ENCODE peak calls at places on chromosome 10, in four cellular contexts. D, J, I and Y are unnamed samples.

GRCh38 chr10:121216721-121217181 is 365.6 kb downstream of the WDR11 start:
- DNase-seq in I (no peak), J (no peak), D (no peak), Y (no peak)

GRCh38 chr10:6327906-6328707 is 125.4 kb downstream of the PFKFB3 start:
- DNase-seq in J (no peak), D (no peak), I (no peak), Y (no peak)

GRCh38 chr10:132458595-132459251 is 61.7 kb downstream of the PWWP2B start:
- DNase-seq in J (no peak), D (no peak), I (no peak), Y (peak)

GRCh38 chr10:104308439-104308903 is 29.8 kb downstream of the ITPRIP start:
- DNase-seq in I (no peak), D (peak), J (no peak), Y (no peak)

GRCh38 chr10:24894728-24895127 is 57.7 kb downstream of the PRTFDC1 start:
- DNase-seq in J (no peak), D (no peak), I (no peak), Y (no peak)

GRCh38 chr10:86758231-86759072 is 2.0 kb downstream of the BMPR1A start:
- DNase-seq in I (peak), J (peak), D (no peak), Y (no peak)

GRCh38 chr10:62735464-62736188 is 68.9 kb upstream of the ADO start:
- DNase-seq in D (peak), I (no peak), J (peak), Y (peak)

GRCh38 chr10:80416401-80417098 is 8.2 kb downstream of the PRXL2A start:
- DNase-seq in I (no peak), J (no peak), D (no peak), Y (no peak)

GRCh38 chr10:94194256-94194655 is 168.5 kb downstream of the NOC3L start:
- DNase-seq in I (no peak), J (peak), D (no peak), Y (no peak)

GRCh38 chr10:88095291-88095721 is 231.9 kb downstream of the PTEN start:
- DNase-seq in J (no peak), I (no peak), D (no peak), Y (no peak)

GRCh38 chr10:74021248-74022055 is 23.5 kb downstream of the VCL start:
- DNase-seq in J (no peak), I (no peak), D (no peak), Y (peak)

GRCh38 chr10:111295788-111296187 is 219.0 kb downstream of the ADRA2A start:
- DNase-seq in D (no peak), I (no peak), J (no peak), Y (no peak)

GRCh38 chr10:85194685-85195084 is 866.3 kb downstream of the CCSER2 start:
- DNase-seq in D (no peak), I (no peak), J (no peak), Y (no peak)

GRCh38 chr10:28217848-28218247 is 85.0 kb downstream of the MPP7 start:
- DNase-seq in D (no peak), J (no peak), I (no peak), Y (no peak)

GRCh38 chr10:82319558-82319957 is 444.6 kb downstream of the NRG3 start:
- DNase-seq in J (no peak), D (no peak), I (no peak), Y (no peak)

GRCh38 chr10:66215005-66215404 is 710.8 kb upstream of the LRRTM3 start:
- DNase-seq in J (peak), D (no peak), I (peak), Y (no peak)

GRCh38 chr10:3018247-3018646 is 49.1 kb upstream of the PFKP start:
- DNase-seq in I (no peak), J (no peak), D (no peak), Y (no peak)

GRCh38 chr10:31479752-31480151 is 160.7 kb downstream of the ZEB1 start:
- DNase-seq in J (no peak), I (no peak), D (no peak), Y (no peak)

GRCh38 chr10:115483294-115483693 is 390.1 kb downstream of the ATRNL1 start:
- DNase-seq in I (no peak), J (no peak), D (no peak), Y (no peak)

GRCh38 chr10:91662993-91663392 is 30.1 kb upstream of the PPP1R3C start:
- DNase-seq in J (no peak), D (no peak), I (no peak), Y (no peak)

GRCh38 chr10:49278497-49278902 is 20.5 kb upstream of the C10orf71 start:
- DNase-seq in I (no peak), D (no peak), J (no peak), Y (peak)

GRCh38 chr10:49281461-49281860 is 17.5 kb upstream of the C10orf71 start:
- DNase-seq in D (no peak), J (no peak), I (no peak), Y (peak)

GRCh38 chr10:49280001-49280408 is 19.0 kb upstream of the C10orf71 start:
- DNase-seq in D (no peak), J (no peak), I (no peak), Y (no peak)

GRCh38 chr10:49277973-49278372 is 21.0 kb upstream of the C10orf71 start:
- DNase-seq in D (no peak), J (no peak), I (no peak), Y (no peak)

DNA sequence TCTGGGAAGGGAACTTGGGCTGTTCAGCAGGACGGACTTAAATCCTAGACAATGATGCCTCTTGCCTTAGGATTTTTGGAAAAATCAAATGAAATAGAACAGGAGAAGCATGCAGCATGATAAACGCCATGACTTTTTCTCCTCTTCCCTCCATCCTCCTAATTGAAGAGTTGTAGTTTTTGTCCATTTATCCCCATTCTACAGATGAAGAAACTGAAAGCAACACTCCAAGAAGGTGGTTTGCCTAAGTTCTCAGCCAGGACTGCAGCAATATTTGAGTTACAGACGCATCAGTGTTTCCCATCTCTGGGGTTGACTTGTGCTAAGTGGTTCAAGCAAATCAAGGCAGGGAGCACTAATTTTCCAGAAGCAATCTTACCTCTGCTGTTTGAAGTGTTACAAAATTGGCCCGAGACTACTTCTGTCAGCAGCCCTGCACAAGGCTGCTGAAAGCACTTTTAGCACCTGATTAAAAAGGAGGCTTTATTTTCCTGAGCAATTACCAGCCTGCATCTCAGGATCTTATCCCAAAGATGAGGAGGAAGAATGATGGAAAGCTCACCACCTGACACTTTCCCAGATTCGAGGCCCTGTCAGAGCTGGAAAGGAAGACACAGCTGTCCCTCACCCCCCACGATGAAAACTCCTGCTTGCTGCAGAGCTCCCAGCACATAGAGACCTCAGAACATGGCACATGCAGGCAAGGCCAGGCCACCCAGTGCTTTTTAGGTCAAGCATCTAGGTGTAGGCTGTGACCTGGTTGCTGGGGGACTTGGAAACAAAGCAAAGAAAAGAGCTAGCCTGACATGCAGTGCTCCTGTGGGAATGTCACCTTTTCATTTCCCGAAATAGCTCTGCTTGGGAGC is 19.7 kb upstream of the C10orf71 start:
- DNase-seq in J (no peak), I (no peak), D (no peak), Y (no peak)
- TF ChIP-seq POLR2AphosphoS2 in J (no peak), I (no peak), D (no peak), Y (no peak)

DNA sequence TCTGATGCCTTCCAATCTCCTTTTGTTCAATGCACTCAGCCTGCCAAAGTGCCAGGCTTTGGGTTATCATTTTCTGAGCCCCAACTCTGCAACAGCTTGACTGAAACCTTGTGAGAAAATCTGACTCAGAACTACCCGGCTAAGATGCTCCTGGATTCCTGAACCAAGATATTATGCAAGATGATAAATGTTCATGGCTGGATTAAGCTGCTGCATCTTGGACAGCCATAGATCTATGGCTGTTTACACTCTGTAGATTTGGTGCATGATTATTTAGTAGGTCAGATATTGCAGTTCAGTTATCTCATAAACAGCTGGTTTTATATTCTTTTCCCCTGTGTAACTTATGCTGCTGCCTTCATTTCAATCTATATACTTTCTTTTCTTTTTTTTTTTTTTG is 243.5 kb downstream of the GATA3 start:
- DNase-seq in I (no peak), D (no peak), J (no peak), Y (no peak)
- TF ChIP-seq POLR2AphosphoS2 in I (no peak), D (no peak), J (no peak), Y (no peak)

GRCh38 chr10:101397140-101397539 is 43.2 kb downstream of the BTRC start:
- DNase-seq in I (peak), J (peak), D (no peak), Y (peak)
- TF ChIP-seq POLR2AphosphoS2 in I (no peak), J (no peak), D (no peak), Y (no peak)

GRCh38 chr10:36574212-36574611 is 551.2 kb upstream of the ANKRD30A start:
- DNase-seq in J (no peak), D (no peak), I (no peak), Y (no peak)

GRCh38 chr10:36578306-36578705 is 547.1 kb upstream of the ANKRD30A start:
- DNase-seq in D (no peak), J (peak), I (no peak), Y (no peak)

DNA sequence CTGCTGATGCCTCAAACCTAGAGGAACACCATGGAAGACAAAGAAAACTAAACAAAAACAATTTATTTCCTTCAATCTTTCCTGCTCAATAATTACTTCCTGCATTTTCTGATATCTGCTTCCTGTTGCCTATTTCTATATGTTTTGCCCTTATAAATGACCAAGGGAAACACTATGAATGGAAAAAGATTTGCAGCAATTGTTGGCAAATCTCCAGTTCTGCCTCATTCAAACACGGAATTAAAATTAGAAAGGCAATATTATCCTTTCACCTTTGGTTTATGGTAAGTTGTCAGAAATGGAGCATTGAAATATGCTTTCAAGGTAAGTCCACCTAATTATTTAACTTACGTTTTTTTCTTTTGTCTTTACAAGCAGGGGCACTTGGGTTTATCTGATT is 552.2 kb upstream of the ANKRD30A start:
- DNase-seq in I (no peak), D (no peak), J (no peak), Y (no peak)
- TF ChIP-seq POLR2AphosphoS2 in I (no peak), D (no peak), J (no peak), Y (no peak)

GRCh38 chr10:129319934-129320333 is 147.1 kb upstream of the MGMT start:
- DNase-seq in D (no peak), I (no peak), J (no peak), Y (no peak)
- TF ChIP-seq POLR2AphosphoS2 in D (no peak), I (no peak), J (no peak), Y (no peak)

GRCh38 chr10:127535802-127536515 is 13.2 kb upstream of the NPS start:
- DNase-seq in D (no peak), J (no peak), I (no peak), Y (no peak)
- TF ChIP-seq POLR2AphosphoS2 in D (no peak), J (no peak), I (no peak), Y (no peak)

DNA sequence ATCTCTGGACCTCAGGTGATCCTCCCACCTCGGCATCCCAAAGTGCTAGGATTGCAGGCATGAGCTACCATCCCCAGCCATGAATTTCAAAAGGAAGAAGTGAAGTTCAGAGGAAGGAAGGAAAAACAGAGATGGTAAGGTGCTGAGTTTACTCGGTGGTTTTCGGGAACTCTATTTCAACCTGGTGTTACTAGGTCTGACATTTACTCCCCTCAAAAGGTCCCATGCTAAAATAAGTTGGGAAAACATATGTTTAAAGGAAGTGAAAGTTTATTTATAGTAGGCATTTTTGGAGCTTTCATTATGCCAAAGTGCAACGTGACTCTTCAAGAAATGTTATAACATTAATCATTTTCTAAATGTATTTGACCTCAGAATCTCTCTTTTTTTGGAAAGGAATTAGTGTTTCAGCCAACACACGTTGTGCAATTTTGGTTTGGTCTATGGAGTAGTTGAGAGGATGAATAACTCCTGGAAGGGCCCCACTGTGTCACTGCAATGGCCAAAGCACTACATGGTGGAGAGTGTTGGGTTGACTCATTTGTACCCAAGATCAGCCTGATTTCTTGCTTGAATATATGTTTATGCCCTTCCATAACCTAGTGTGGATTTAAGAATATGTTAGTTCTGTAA is 114.7 kb upstream of the FAM171A1 start:
- DNase-seq in J (no peak), D (no peak), I (no peak), Y (no peak)
- TF ChIP-seq POLR2AphosphoS2 in J (no peak), D (no peak), I (no peak), Y (no peak)

DNA sequence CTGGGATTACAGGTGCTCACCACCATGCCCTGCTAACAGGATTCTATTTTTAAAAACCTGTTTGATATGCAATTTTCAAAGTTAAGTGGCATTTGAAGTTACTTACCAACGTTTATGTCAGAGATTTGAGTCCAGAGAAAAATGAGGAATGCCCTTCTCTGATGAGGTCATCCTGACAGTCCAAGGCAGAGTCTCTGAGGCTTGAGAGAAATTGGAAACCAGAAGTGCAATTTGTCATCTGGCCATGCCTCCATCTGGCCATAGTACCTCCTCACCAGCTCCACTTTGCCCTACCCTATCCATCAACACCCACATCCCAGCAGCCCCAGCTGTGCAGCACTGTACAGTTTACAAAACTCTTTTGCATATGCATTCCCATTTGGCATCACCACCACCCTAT is 54.4 kb upstream of the PDZD8 start:
- DNase-seq in D (no peak), I (no peak), J (no peak), Y (no peak)
- TF ChIP-seq POLR2AphosphoS2 in D (no peak), I (no peak), J (no peak), Y (no peak)

GRCh38 chr10:122292376-122292775 is 21.3 kb downstream of the BTBD16 start:
- DNase-seq in D (no peak), J (no peak), I (no peak), Y (no peak)

GRCh38 chr10:122293156-122293978 is 22.3 kb downstream of the BTBD16 start:
- DNase-seq in I (no peak), J (peak), D (no peak), Y (no peak)

GRCh38 chr10:122295423-122295947 is 24.4 kb downstream of the BTBD16 start:
- DNase-seq in J (no peak), I (no peak), D (no peak), Y (no peak)

GRCh38 chr10:122294511-122295422 is 23.7 kb downstream of the BTBD16 start:
- DNase-seq in J (no peak), D (no peak), I (no peak), Y (no peak)

DNA sequence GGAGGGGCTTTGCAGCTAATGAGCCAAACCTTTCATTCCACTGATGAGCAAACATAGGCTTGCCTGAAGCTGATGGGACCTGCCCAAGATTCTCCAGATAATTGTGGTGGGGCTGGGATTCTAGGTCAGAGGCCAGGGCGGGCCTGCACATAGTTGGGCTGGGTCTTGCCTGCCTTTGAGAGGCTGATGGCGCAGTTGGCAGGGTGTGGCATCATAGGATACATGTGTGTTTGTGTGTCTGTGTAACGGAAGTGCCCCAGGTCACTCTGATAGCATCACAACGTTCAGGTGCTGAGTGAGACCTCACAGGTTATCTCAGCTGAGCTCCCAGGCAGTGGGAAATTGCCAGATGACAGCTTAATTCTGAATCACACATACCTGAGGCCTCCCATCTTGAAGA is 22.9 kb downstream of the BTBD16 start:
- DNase-seq in D (no peak), J (peak), I (no peak), Y (no peak)
- TF ChIP-seq POLR2AphosphoS2 in D (no peak), J (no peak), I (no peak), Y (no peak)